ENCODE peak calls at places on chromosomes 7 and 10, in eight cellular contexts. One of them, this sample, is unnamed.

GRCh38 chr10:130545122-130545521 is 408.9 kb downstream of the GLRX3 start:
- DNase-seq in kidney epithelial cell: no peak
- DNase-seq in right lobe of liver: no peak
- DNase-seq in body of pancreas: no peak
- DNase-seq in lower lobe of right lung: no peak
- DNase-seq in MCF 10A: no peak
- DNase-seq in kidney: peak
- DNase-seq in upper lobe of right lung: no peak
- DNase-seq in this sample: no peak

GRCh38 chr7:55887786-55888185 is 530 bp downstream of the ZNF713 start:
- DNase-seq in body of pancreas: peak
- DNase-seq in lower lobe of right lung: no peak
- DNase-seq in kidney: no peak
- DNase-seq in upper lobe of right lung: no peak
- DNase-seq in right lobe of liver: no peak
- DNase-seq in kidney epithelial cell: no peak
- DNase-seq in MCF 10A: no peak
- DNase-seq in this sample: no peak

GRCh38 chr7:101705327-101705726 is 76.2 kb upstream of the MYL10 start:
- DNase-seq in right lobe of liver: no peak
- DNase-seq in kidney epithelial cell: no peak
- DNase-seq in MCF 10A: peak
- DNase-seq in body of pancreas: no peak
- DNase-seq in upper lobe of right lung: no peak
- DNase-seq in kidney: no peak
- DNase-seq in lower lobe of right lung: no peak
- DNase-seq in this sample: no peak

GRCh38 chr7:101772508-101773306 is 44.7 kb upstream of the CUX1 start:
- DNase-seq in upper lobe of right lung: no peak
- DNase-seq in body of pancreas: no peak
- DNase-seq in kidney: no peak
- DNase-seq in right lobe of liver: no peak
- DNase-seq in lower lobe of right lung: no peak
- DNase-seq in kidney epithelial cell: no peak
- DNase-seq in MCF 10A: peak
- DNase-seq in this sample: no peak

GRCh38 chr10:71124921-71125748 is 87.2 kb upstream of the UNC5B start:
- DNase-seq in lower lobe of right lung: no peak
- DNase-seq in body of pancreas: no peak
- DNase-seq in MCF 10A: no peak
- DNase-seq in right lobe of liver: no peak
- DNase-seq in kidney epithelial cell: no peak
- DNase-seq in upper lobe of right lung: no peak
- DNase-seq in kidney: no peak
- DNase-seq in this sample: no peak

GRCh38 chr10:62811159-62811875 is 4.8 kb downstream of the EGR2 start:
- DNase-seq in MCF 10A: no peak
- DNase-seq in kidney epithelial cell: no peak
- DNase-seq in body of pancreas: no peak
- DNase-seq in upper lobe of right lung: no peak
- DNase-seq in kidney: no peak
- DNase-seq in right lobe of liver: no peak
- DNase-seq in lower lobe of right lung: no peak
- DNase-seq in this sample: no peak

GRCh38 chr10:100025528-100026070 is 15.9 kb upstream of the DNMBP start:
- DNase-seq in kidney epithelial cell: no peak
- DNase-seq in MCF 10A: no peak
- DNase-seq in right lobe of liver: no peak
- DNase-seq in kidney: no peak
- DNase-seq in upper lobe of right lung: no peak
- DNase-seq in lower lobe of right lung: no peak
- DNase-seq in body of pancreas: no peak
- DNase-seq in this sample: no peak

GRCh38 chr7:44162785-44163395 is 21.8 kb upstream of the MYL7 start:
- DNase-seq in kidney epithelial cell: no peak
- DNase-seq in upper lobe of right lung: no peak
- DNase-seq in kidney: no peak
- DNase-seq in body of pancreas: no peak
- DNase-seq in right lobe of liver: peak
- DNase-seq in MCF 10A: no peak
- DNase-seq in lower lobe of right lung: no peak
- DNase-seq in this sample: peak

GRCh38 chr7:156028521-156028920 is 216.3 kb upstream of the SHH start:
- DNase-seq in kidney epithelial cell: no peak
- DNase-seq in lower lobe of right lung: no peak
- DNase-seq in kidney: no peak
- DNase-seq in right lobe of liver: no peak
- DNase-seq in MCF 10A: no peak
- DNase-seq in upper lobe of right lung: no peak
- DNase-seq in body of pancreas: no peak
- DNase-seq in this sample: no peak

GRCh38 chr7:136947347-136947746 is 78.9 kb downstream of the CHRM2 start:
- DNase-seq in kidney epithelial cell: no peak
- DNase-seq in upper lobe of right lung: no peak
- DNase-seq in lower lobe of right lung: no peak
- DNase-seq in kidney: no peak
- DNase-seq in MCF 10A: peak
- DNase-seq in body of pancreas: no peak
- DNase-seq in right lobe of liver: no peak
- DNase-seq in this sample: no peak

GRCh38 chr7:8037151-8037550 is 68.6 kb downstream of the GLCCI1 start:
- DNase-seq in lower lobe of right lung: no peak
- DNase-seq in body of pancreas: no peak
- DNase-seq in kidney epithelial cell: no peak
- DNase-seq in upper lobe of right lung: no peak
- DNase-seq in right lobe of liver: no peak
- DNase-seq in MCF 10A: no peak
- DNase-seq in kidney: no peak
- DNase-seq in this sample: no peak

GRCh38 chr7:23873306-23873705 is 163.3 kb downstream of the STK31 start:
- DNase-seq in upper lobe of right lung: no peak
- DNase-seq in body of pancreas: no peak
- DNase-seq in kidney: no peak
- DNase-seq in lower lobe of right lung: no peak
- DNase-seq in kidney epithelial cell: no peak
- DNase-seq in right lobe of liver: no peak
- DNase-seq in MCF 10A: no peak
- DNase-seq in this sample: no peak

GRCh38 chr10:32979041-32979440 is 21.0 kb upstream of the ITGB1 start:
- DNase-seq in kidney: no peak
- DNase-seq in body of pancreas: no peak
- DNase-seq in kidney epithelial cell: no peak
- DNase-seq in right lobe of liver: no peak
- DNase-seq in MCF 10A: no peak
- DNase-seq in upper lobe of right lung: no peak
- DNase-seq in lower lobe of right lung: no peak
- DNase-seq in this sample: no peak

GRCh38 chr10:29849434-29849833 is 210.0 kb downstream of the JCAD start:
- DNase-seq in body of pancreas: no peak
- DNase-seq in lower lobe of right lung: no peak
- DNase-seq in kidney epithelial cell: no peak
- DNase-seq in MCF 10A: no peak
- DNase-seq in upper lobe of right lung: no peak
- DNase-seq in kidney: no peak
- DNase-seq in right lobe of liver: no peak
- DNase-seq in this sample: peak

GRCh38 chr7:92517626-92518025 is 10.7 kb downstream of the PEX1 start:
- DNase-seq in lower lobe of right lung: no peak
- DNase-seq in body of pancreas: no peak
- DNase-seq in upper lobe of right lung: no peak
- DNase-seq in MCF 10A: no peak
- DNase-seq in kidney: no peak
- DNase-seq in kidney epithelial cell: no peak
- DNase-seq in right lobe of liver: no peak
- DNase-seq in this sample: peak

GRCh38 chr7:70829221-70830059 is 302.5 kb upstream of the GALNT17 start:
- DNase-seq in kidney: peak
- DNase-seq in lower lobe of right lung: peak
- DNase-seq in upper lobe of right lung: peak
- DNase-seq in MCF 10A: peak
- DNase-seq in kidney epithelial cell: no peak
- DNase-seq in right lobe of liver: peak
- DNase-seq in body of pancreas: peak
- DNase-seq in this sample: peak

GRCh38 chr10:104274762-104275721 is 6.1 kb downstream of the GSTO2 start:
- DNase-seq in MCF 10A: peak
- DNase-seq in lower lobe of right lung: peak
- DNase-seq in kidney: peak
- DNase-seq in body of pancreas: peak
- DNase-seq in upper lobe of right lung: peak
- DNase-seq in right lobe of liver: peak
- DNase-seq in kidney epithelial cell: no peak
- DNase-seq in this sample: no peak
- TF ChIP-seq CTCF in MCF 10A: peak
- TF ChIP-seq CTCF in lower lobe of right lung: peak
- TF ChIP-seq CTCF in kidney: peak
- TF ChIP-seq CTCF in body of pancreas: peak
- TF ChIP-seq CTCF in upper lobe of right lung: peak
- TF ChIP-seq CTCF in right lobe of liver: peak
- TF ChIP-seq CTCF in kidney epithelial cell: peak
- TF ChIP-seq CTCF in this sample: peak

GRCh38 chr7:149197675-149198074 is 2.3 kb downstream of the ZNF282 start:
- DNase-seq in kidney: no peak
- DNase-seq in kidney epithelial cell: no peak
- DNase-seq in lower lobe of right lung: no peak
- DNase-seq in upper lobe of right lung: peak
- DNase-seq in body of pancreas: no peak
- DNase-seq in MCF 10A: peak
- DNase-seq in right lobe of liver: no peak
- DNase-seq in this sample: no peak

GRCh38 chr7:149196705-149197171 is 1.4 kb downstream of the ZNF282 start:
- DNase-seq in upper lobe of right lung: peak
- DNase-seq in body of pancreas: no peak
- DNase-seq in MCF 10A: peak
- DNase-seq in kidney: no peak
- DNase-seq in right lobe of liver: no peak
- DNase-seq in kidney epithelial cell: no peak
- DNase-seq in lower lobe of right lung: no peak
- DNase-seq in this sample: peak

GRCh38 chr7:149196151-149196704 is 882 bp downstream of the ZNF282 start:
- DNase-seq in upper lobe of right lung: peak
- DNase-seq in right lobe of liver: no peak
- DNase-seq in kidney: no peak
- DNase-seq in kidney epithelial cell: no peak
- DNase-seq in lower lobe of right lung: no peak
- DNase-seq in MCF 10A: peak
- DNase-seq in body of pancreas: no peak
- DNase-seq in this sample: no peak

GRCh38 chr7:149194799-149195179 is 557 bp upstream of the ZNF282 start:
- DNase-seq in body of pancreas: no peak
- DNase-seq in kidney: no peak
- DNase-seq in right lobe of liver: no peak
- DNase-seq in MCF 10A: no peak
- DNase-seq in upper lobe of right lung: no peak
- DNase-seq in kidney epithelial cell: no peak
- DNase-seq in lower lobe of right lung: no peak
- DNase-seq in this sample: no peak

GRCh38 chr7:149195180-149196150 is at the start of gene ZNF282:
- DNase-seq in kidney: peak
- DNase-seq in kidney epithelial cell: peak
- DNase-seq in upper lobe of right lung: peak
- DNase-seq in lower lobe of right lung: peak
- DNase-seq in MCF 10A: peak
- DNase-seq in body of pancreas: peak
- DNase-seq in right lobe of liver: peak
- DNase-seq in this sample: peak
- TF ChIP-seq CTCF in kidney: peak
- TF ChIP-seq CTCF in kidney epithelial cell: peak
- TF ChIP-seq CTCF in upper lobe of right lung: peak
- TF ChIP-seq CTCF in lower lobe of right lung: peak
- TF ChIP-seq CTCF in MCF 10A: peak
- TF ChIP-seq CTCF in body of pancreas: peak
- TF ChIP-seq CTCF in right lobe of liver: peak
- TF ChIP-seq CTCF in this sample: peak

GRCh38 chr10:122091722-122092121 is 102.8 kb downstream of the TACC2 start:
- DNase-seq in MCF 10A: no peak
- DNase-seq in kidney: no peak
- DNase-seq in upper lobe of right lung: no peak
- DNase-seq in right lobe of liver: no peak
- DNase-seq in lower lobe of right lung: no peak
- DNase-seq in kidney epithelial cell: no peak
- DNase-seq in body of pancreas: no peak
- DNase-seq in this sample: no peak

GRCh38 chr10:122085423-122085911 is 96.5 kb downstream of the TACC2 start:
- DNase-seq in upper lobe of right lung: no peak
- DNase-seq in right lobe of liver: no peak
- DNase-seq in kidney: no peak
- DNase-seq in lower lobe of right lung: no peak
- DNase-seq in body of pancreas: no peak
- DNase-seq in MCF 10A: peak
- DNase-seq in kidney epithelial cell: no peak
- DNase-seq in this sample: no peak

GRCh38 chr10:122087436-122087835 is 98.5 kb downstream of the TACC2 start:
- DNase-seq in lower lobe of right lung: no peak
- DNase-seq in kidney epithelial cell: no peak
- DNase-seq in kidney: no peak
- DNase-seq in right lobe of liver: no peak
- DNase-seq in MCF 10A: no peak
- DNase-seq in body of pancreas: no peak
- DNase-seq in upper lobe of right lung: no peak
- DNase-seq in this sample: no peak

GRCh38 chr10:122086416-122087240 is 97.7 kb downstream of the TACC2 start:
- DNase-seq in MCF 10A: no peak
- DNase-seq in upper lobe of right lung: no peak
- DNase-seq in lower lobe of right lung: no peak
- DNase-seq in kidney: no peak
- DNase-seq in body of pancreas: no peak
- DNase-seq in kidney epithelial cell: no peak
- DNase-seq in right lobe of liver: no peak
- DNase-seq in this sample: no peak

GRCh38 chr10:122089343-122090015 is 100.5 kb downstream of the TACC2 start:
- DNase-seq in right lobe of liver: no peak
- DNase-seq in kidney: no peak
- DNase-seq in MCF 10A: peak
- DNase-seq in upper lobe of right lung: no peak
- DNase-seq in lower lobe of right lung: no peak
- DNase-seq in body of pancreas: no peak
- DNase-seq in kidney epithelial cell: no peak
- DNase-seq in this sample: no peak
- TF ChIP-seq CTCF in right lobe of liver: no peak
- TF ChIP-seq CTCF in kidney: no peak
- TF ChIP-seq CTCF in MCF 10A: peak
- TF ChIP-seq CTCF in upper lobe of right lung: no peak
- TF ChIP-seq CTCF in lower lobe of right lung: no peak
- TF ChIP-seq CTCF in body of pancreas: no peak
- TF ChIP-seq CTCF in kidney epithelial cell: no peak
- TF ChIP-seq CTCF in this sample: no peak

GRCh38 chr7:125668321-125668993 is 738.8 kb upstream of the POT1 start:
- DNase-seq in kidney: no peak
- DNase-seq in right lobe of liver: no peak
- DNase-seq in kidney epithelial cell: peak
- DNase-seq in lower lobe of right lung: no peak
- DNase-seq in body of pancreas: no peak
- DNase-seq in upper lobe of right lung: no peak
- DNase-seq in MCF 10A: no peak
- DNase-seq in this sample: no peak

GRCh38 chr7:125675169-125675568 is 745.5 kb upstream of the POT1 start:
- DNase-seq in kidney: no peak
- DNase-seq in kidney epithelial cell: no peak
- DNase-seq in upper lobe of right lung: no peak
- DNase-seq in body of pancreas: no peak
- DNase-seq in right lobe of liver: no peak
- DNase-seq in lower lobe of right lung: no peak
- DNase-seq in MCF 10A: no peak
- DNase-seq in this sample: no peak

GRCh38 chr7:125675628-125676027 is 746.0 kb upstream of the POT1 start:
- DNase-seq in kidney epithelial cell: no peak
- DNase-seq in lower lobe of right lung: no peak
- DNase-seq in upper lobe of right lung: no peak
- DNase-seq in MCF 10A: no peak
- DNase-seq in kidney: no peak
- DNase-seq in right lobe of liver: no peak
- DNase-seq in body of pancreas: no peak
- DNase-seq in this sample: no peak

GRCh38 chr7:125670926-125671572 is 741.4 kb upstream of the POT1 start:
- DNase-seq in lower lobe of right lung: no peak
- DNase-seq in MCF 10A: peak
- DNase-seq in body of pancreas: no peak
- DNase-seq in right lobe of liver: no peak
- DNase-seq in kidney: no peak
- DNase-seq in upper lobe of right lung: no peak
- DNase-seq in kidney epithelial cell: no peak
- DNase-seq in this sample: no peak
- TF ChIP-seq CTCF in lower lobe of right lung: peak
- TF ChIP-seq CTCF in MCF 10A: peak
- TF ChIP-seq CTCF in body of pancreas: peak
- TF ChIP-seq CTCF in right lobe of liver: peak
- TF ChIP-seq CTCF in kidney: peak
- TF ChIP-seq CTCF in upper lobe of right lung: peak
- TF ChIP-seq CTCF in kidney epithelial cell: peak
- TF ChIP-seq CTCF in this sample: peak